ENCODE peak calls at places on chromosomes 1 and 21, in seven cellular contexts. O is fibroblast of mammary gland, X is nephron progenitor cell, H is heart right ventricle, Z is ovary, A is ureter, K is A549. L is an unnamed sample.

GRCh38 chr1:145916745-145917144 is 1.8 kb downstream of the PEX11B start:
- DNase-seq in O (peak), X (no peak), H (no peak), Z (no peak), A (no peak), K (no peak), L (no peak)

GRCh38 chr1:116743535-116743934 is 10.7 kb upstream of the CD2 start:
- DNase-seq in O (no peak), X (no peak), H (no peak), Z (no peak), A (no peak), K (no peak), L (no peak)

GRCh38 chr1:186014370-186015030 is 280.3 kb downstream of the HMCN1 start:
- DNase-seq in O (peak), X (no peak), H (no peak), Z (no peak), A (no peak), K (no peak), L (no peak)

GRCh38 chr1:3611170-3612019 is at the start of gene MEGF6:
- DNase-seq in O (no peak), X (peak), H (peak), Z (peak), A (no peak), K (peak), L (peak)

GRCh38 chr1:231566468-231566867 is 38.0 kb downstream of the TSNAX start:
- DNase-seq in O (no peak), X (no peak), H (no peak), Z (no peak), A (no peak), K (no peak), L (no peak)

GRCh38 chr1:34165422-34165921 is 442 bp upstream of the CSMD2 start:
- DNase-seq in O (peak), X (no peak), H (no peak), Z (no peak), A (no peak), K (no peak), L (no peak)

GRCh38 chr1:6517435-6517851 is 26.0 kb upstream of the PLEKHG5 start:
- DNase-seq in O (no peak), X (no peak), H (no peak), Z (no peak), A (no peak), K (no peak), L (no peak)

GRCh38 chr1:19476440-19477190 is 8.7 kb downstream of the CAPZB start:
- DNase-seq in O (no peak), X (no peak), H (peak), Z (no peak), A (no peak), K (no peak), L (no peak)

GRCh38 chr1:153262462-153263157 is 3.1 kb downstream of the LORICRIN start:
- DNase-seq in O (no peak), X (no peak), H (no peak), Z (no peak), A (no peak), K (no peak), L (no peak)

GRCh38 chr1:202348509-202349262 is at the start of gene PPP1R12B:
- DNase-seq in O (peak), X (peak), H (peak), Z (peak), A (peak), K (peak), L (peak)

GRCh38 chr1:202084791-202085681 is 37.7 kb upstream of the GPR37L1 start:
- DNase-seq in O (no peak), X (no peak), H (no peak), Z (no peak), A (no peak), K (peak), L (no peak)

GRCh38 chr1:233025156-233025555 is 74.7 kb downstream of the NTPCR start:
- DNase-seq in O (peak), X (peak), H (peak), Z (no peak), A (peak), K (peak), L (no peak)

GRCh38 chr21:35021546-35021945 is 27.6 kb downstream of the RUNX1 start:
- DNase-seq in O (no peak), X (no peak), H (no peak), Z (no peak), A (no peak), K (no peak), L (no peak)

GRCh38 chr1:27596261-27596660 is 7.7 kb downstream of the AHDC1 start:
- DNase-seq in O (no peak), X (no peak), H (no peak), Z (no peak), A (no peak), K (no peak), L (no peak)

GRCh38 chr1:212528501-212528900 is 80.1 kb upstream of the ATF3 start:
- DNase-seq in O (no peak), X (no peak), H (no peak), Z (no peak), A (no peak), K (no peak), L (no peak)

GRCh38 chr1:178530037-178530402 is 17.1 kb downstream of the TEX35 start:
- DNase-seq in O (peak), X (no peak), H (no peak), Z (no peak), A (no peak), K (peak), L (no peak)

GRCh38 chr1:222823673-222824072 is 8.8 kb downstream of the DISP1 start:
- DNase-seq in O (no peak), X (no peak), H (no peak), Z (no peak), A (no peak), K (no peak), L (no peak)

GRCh38 chr1:25658791-25659431 is 42.3 kb downstream of the MAN1C1 start:
- DNase-seq in O (peak), X (no peak), H (peak), Z (peak), A (no peak), K (no peak), L (no peak)

GRCh38 chr21:36689324-36689723 is 9.6 kb upstream of the SIM2 start:
- DNase-seq in O (no peak), X (no peak), H (no peak), Z (no peak), A (no peak), K (no peak), L (no peak)

GRCh38 chr21:41743321-41744027 is 23.4 kb downstream of the RIPK4 start:
- DNase-seq in O (no peak), X (no peak), H (no peak), Z (no peak), A (no peak), K (no peak), L (no peak)

GRCh38 chr1:101846820-101847219 is 149.9 kb downstream of the OLFM3 start:
- DNase-seq in O (no peak), X (peak), H (no peak), Z (no peak), A (no peak), K (no peak), L (no peak)

GRCh38 chr1:53077599-53077965 is 15.6 kb downstream of the PODN start:
- DNase-seq in O (no peak), X (no peak), H (no peak), Z (no peak), A (no peak), K (no peak), L (no peak)

GRCh38 chr1:2777428-2778219 is 23.9 kb downstream of the TTC34 start:
- DNase-seq in O (no peak), X (no peak), H (no peak), Z (no peak), A (peak), K (no peak), L (no peak)

GRCh38 chr1:61184035-61184713 is 101.8 kb downstream of the NFIA start:
- DNase-seq in O (peak), X (no peak), H (peak), Z (peak), A (peak), K (peak), L (peak)

GRCh38 chr1:27605796-27606707 is 2.1 kb upstream of the AHDC1 start:
- DNase-seq in O (peak), X (peak), H (peak), Z (no peak), A (no peak), K (peak), L (no peak)

GRCh38 chr1:154353460-154353904 is 28.2 kb downstream of the ATP8B2 start:
- DNase-seq in O (peak), X (no peak), H (no peak), Z (no peak), A (no peak), K (peak), L (no peak)

GRCh38 chr21:45557611-45558043 is 15.4 kb upstream of the SLC19A1 start:
- DNase-seq in O (no peak), X (no peak), H (no peak), Z (no peak), A (no peak), K (no peak), L (no peak)

GRCh38 chr21:26115346-26115745 is 55.2 kb downstream of the APP start:
- DNase-seq in O (no peak), X (no peak), H (no peak), Z (no peak), A (no peak), K (peak), L (peak)

GRCh38 chr1:63277195-63278192 is 44.9 kb upstream of the FOXD3 start:
- DNase-seq in O (no peak), X (no peak), H (no peak), Z (no peak), A (no peak), K (no peak), L (no peak)

GRCh38 chr1:160260436-160261382 is 1.6 kb downstream of the DCAF8 start:
- DNase-seq in O (peak), X (peak), H (peak), Z (no peak), A (no peak), K (no peak), L (no peak)

GRCh38 chr1:109570414-109570813 is 22.0 kb downstream of the GNAI3 start:
- DNase-seq in O (peak), X (no peak), H (no peak), Z (no peak), A (no peak), K (no peak), L (no peak)

GRCh38 chr21:37427221-37427620 is 60.6 kb downstream of the DYRK1A start:
- DNase-seq in O (no peak), X (no peak), H (no peak), Z (no peak), A (no peak), K (no peak), L (no peak)

GRCh38 chr1:159867322-159868064 is 5.0 kb upstream of the VSIG8 start:
- DNase-seq in O (peak), X (peak), H (no peak), Z (peak), A (peak), K (no peak), L (peak)

GRCh38 chr1:53321366-53321765 is 6.5 kb downstream of the LRP8 start:
- DNase-seq in O (no peak), X (peak), H (no peak), Z (no peak), A (no peak), K (peak), L (peak)

GRCh38 chr1:210541680-210542358 is 213.1 kb downstream of the HHAT start:
- DNase-seq in O (no peak), X (no peak), H (no peak), Z (no peak), A (no peak), K (peak), L (no peak)

GRCh38 chr1:115062542-115063004 is 26.7 kb downstream of the TSPAN2 start:
- DNase-seq in O (no peak), X (no peak), H (peak), Z (no peak), A (peak), K (no peak), L (no peak)